ENCODE peak calls at places on chromosomes 12 and 14, in nine cellular contexts. One of them, this sample, is unnamed.

GRCh38 chr12:19759229-19759628 is 319.9 kb downstream of the AEBP2 start:
- DNase-seq in psoas muscle: no peak
- DNase-seq in uterus: no peak
- DNase-seq in transverse colon: no peak
- DNase-seq in brain microvascular endothelial cell: peak; percentile 54
- DNase-seq in adrenal gland: no peak
- DNase-seq in mammary epithelial cell: peak; percentile 52
- DNase-seq in GM06990: no peak
- DNase-seq in stomach: no peak
- DNase-seq in this sample: peak; percentile 71

GRCh38 chr12:89571481-89572190 is 45.8 kb upstream of the POC1B start:
- DNase-seq in psoas muscle: no peak
- DNase-seq in uterus: no peak
- DNase-seq in transverse colon: no peak
- DNase-seq in brain microvascular endothelial cell: no peak
- DNase-seq in adrenal gland: no peak
- DNase-seq in mammary epithelial cell: peak; percentile 43
- DNase-seq in GM06990: no peak
- DNase-seq in stomach: no peak
- DNase-seq in this sample: peak; percentile 23

GRCh38 chr12:108700833-108701450 is 30.4 kb downstream of the CORO1C start:
- DNase-seq in psoas muscle: no peak
- DNase-seq in uterus: no peak
- DNase-seq in transverse colon: no peak
- DNase-seq in brain microvascular endothelial cell: no peak
- DNase-seq in adrenal gland: no peak
- DNase-seq in mammary epithelial cell: peak; percentile 95
- DNase-seq in GM06990: no peak
- DNase-seq in stomach: no peak
- DNase-seq in this sample: peak; percentile 96

GRCh38 chr14:45247427-45247826 is 5.6 kb downstream of the MIS18BP1 start:
- DNase-seq in psoas muscle: no peak
- DNase-seq in uterus: no peak
- DNase-seq in transverse colon: no peak
- DNase-seq in brain microvascular endothelial cell: no peak
- DNase-seq in adrenal gland: peak; percentile 37
- DNase-seq in mammary epithelial cell: no peak
- DNase-seq in GM06990: no peak
- DNase-seq in stomach: no peak
- DNase-seq in this sample: no peak

GRCh38 chr12:121861549-121862254 is 3.0 kb upstream of the HPD start:
- DNase-seq in psoas muscle: no peak
- DNase-seq in uterus: no peak
- DNase-seq in transverse colon: no peak
- DNase-seq in brain microvascular endothelial cell: no peak
- DNase-seq in adrenal gland: no peak
- DNase-seq in mammary epithelial cell: no peak
- DNase-seq in GM06990: no peak
- DNase-seq in stomach: no peak
- DNase-seq in this sample: no peak

GRCh38 chr14:51095854-51096823 is 1.2 kb upstream of the TRIM9 start:
- DNase-seq in psoas muscle: peak; percentile 58
- DNase-seq in uterus: peak; percentile 75
- DNase-seq in transverse colon: peak; percentile 18
- DNase-seq in brain microvascular endothelial cell: peak; percentile 54
- DNase-seq in adrenal gland: peak; percentile 60
- DNase-seq in mammary epithelial cell: peak; percentile 48
- DNase-seq in GM06990: no peak
- DNase-seq in stomach: no peak
- DNase-seq in this sample: peak; percentile 67

GRCh38 chr12:126069549-126070165 is 1004.4 kb downstream of the AACS start:
- DNase-seq in psoas muscle: no peak
- DNase-seq in uterus: no peak
- DNase-seq in transverse colon: peak; percentile 18
- DNase-seq in brain microvascular endothelial cell: peak; percentile 50
- DNase-seq in adrenal gland: peak; percentile 73
- DNase-seq in mammary epithelial cell: peak; percentile 36
- DNase-seq in GM06990: no peak
- DNase-seq in stomach: peak; percentile 49
- DNase-seq in this sample: peak; percentile 47

GRCh38 chr14:33118653-33119052 is 180.0 kb downstream of the NPAS3 start:
- DNase-seq in psoas muscle: no peak
- DNase-seq in uterus: no peak
- DNase-seq in transverse colon: no peak
- DNase-seq in brain microvascular endothelial cell: no peak
- DNase-seq in adrenal gland: no peak
- DNase-seq in mammary epithelial cell: no peak
- DNase-seq in GM06990: no peak
- DNase-seq in stomach: no peak
- DNase-seq in this sample: no peak

GRCh38 chr12:93015970-93016751 is 87.1 kb upstream of the EEA1 start:
- DNase-seq in psoas muscle: no peak
- DNase-seq in uterus: no peak
- DNase-seq in transverse colon: peak; percentile 26
- DNase-seq in brain microvascular endothelial cell: no peak
- DNase-seq in adrenal gland: no peak
- DNase-seq in mammary epithelial cell: peak; percentile 32
- DNase-seq in GM06990: no peak
- DNase-seq in stomach: peak; percentile 40
- DNase-seq in this sample: peak; percentile 82

GRCh38 chr14:104881369-104881979 is 16.4 kb downstream of the CEP170B start:
- DNase-seq in psoas muscle: peak; percentile 75
- DNase-seq in uterus: no peak
- DNase-seq in transverse colon: no peak
- DNase-seq in brain microvascular endothelial cell: no peak
- DNase-seq in adrenal gland: no peak
- DNase-seq in mammary epithelial cell: no peak
- DNase-seq in GM06990: peak; percentile 4
- DNase-seq in stomach: no peak
- DNase-seq in this sample: no peak

GRCh38 chr12:111034911-111035577 is 114.7 kb upstream of the MYL2 start:
- DNase-seq in psoas muscle: no peak
- DNase-seq in uterus: no peak
- DNase-seq in transverse colon: no peak
- DNase-seq in brain microvascular endothelial cell: no peak
- DNase-seq in adrenal gland: no peak
- DNase-seq in mammary epithelial cell: peak; percentile 13
- DNase-seq in GM06990: peak; percentile 25
- DNase-seq in stomach: no peak
- DNase-seq in this sample: no peak
- H3K27me3 ChIP-seq in psoas muscle: peaks cover 25% of the 10 kb centered on the region
- H3K27me3 ChIP-seq in uterus: peaks cover 38% of the 10 kb centered on the region
- H3K27me3 ChIP-seq in transverse colon: peaks cover 93% of the 10 kb centered on the region
- H3K27me3 ChIP-seq in brain microvascular endothelial cell: peaks cover 54% of the 10 kb centered on the region
- H3K27me3 ChIP-seq in adrenal gland: peaks cover 46% of the 10 kb centered on the region
- H3K27me3 ChIP-seq in mammary epithelial cell: peaks cover 42% of the 10 kb centered on the region
- H3K27me3 ChIP-seq in GM06990: no peaks in the 10 kb centered on the region
- H3K27me3 ChIP-seq in stomach: peaks cover 17% of the 10 kb centered on the region
- H3K27me3 ChIP-seq in this sample: no peaks in the 10 kb centered on the region

DNA sequence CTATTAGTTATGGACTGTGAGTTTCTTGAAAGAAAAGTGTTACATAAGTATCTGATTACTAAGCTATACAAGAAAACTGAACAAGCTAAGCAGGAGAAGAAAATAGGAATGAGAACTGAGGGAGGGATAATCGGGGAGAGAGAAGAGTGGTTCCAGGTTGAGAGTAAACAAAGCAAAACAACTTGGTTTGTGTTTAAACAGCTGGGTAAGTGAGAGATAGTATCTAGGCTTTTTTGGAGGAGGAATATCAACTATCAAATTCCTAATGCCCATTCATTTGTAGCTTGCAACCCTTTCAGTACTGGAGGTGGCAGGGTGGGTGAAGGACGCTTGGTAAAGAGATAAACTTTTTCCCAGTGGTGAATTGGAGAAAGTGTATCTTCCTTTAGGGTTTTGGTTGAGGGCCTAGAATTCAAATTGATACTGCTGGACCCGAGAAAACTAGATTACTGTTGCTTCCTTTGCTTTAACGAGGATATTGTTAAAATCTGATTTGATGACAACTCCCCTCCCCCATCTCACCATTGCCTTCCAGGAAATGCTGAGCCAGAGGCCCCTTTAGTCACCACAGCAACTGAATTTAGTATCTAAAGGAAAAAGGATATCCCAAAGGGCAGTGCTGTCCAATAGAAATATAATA is 2.0 kb upstream of the SLC2A3 start:
- DNase-seq in psoas muscle: no peak
- DNase-seq in uterus: no peak
- DNase-seq in transverse colon: no peak
- DNase-seq in brain microvascular endothelial cell: no peak
- DNase-seq in adrenal gland: no peak
- DNase-seq in mammary epithelial cell: no peak
- DNase-seq in GM06990: no peak
- DNase-seq in stomach: no peak
- DNase-seq in this sample: no peak
- TF ChIP-seq CTCF in psoas muscle: peak; percentile 5
- TF ChIP-seq CTCF in uterus: peak; percentile 10
- TF ChIP-seq CTCF in transverse colon: peak; percentile 26
- TF ChIP-seq CTCF in brain microvascular endothelial cell: peak; percentile 57
- TF ChIP-seq CTCF in adrenal gland: no peak
- TF ChIP-seq CTCF in mammary epithelial cell: no peak
- TF ChIP-seq CTCF in GM06990: peak; percentile 26
- TF ChIP-seq CTCF in stomach: no peak
- TF ChIP-seq CTCF in this sample: no peak

GRCh38 chr14:103531421-103532215 is 2.6 kb downstream of the TRMT61A start:
- DNase-seq in psoas muscle: no peak
- DNase-seq in uterus: no peak
- DNase-seq in transverse colon: no peak
- DNase-seq in brain microvascular endothelial cell: no peak
- DNase-seq in adrenal gland: no peak
- DNase-seq in mammary epithelial cell: no peak
- DNase-seq in GM06990: no peak
- DNase-seq in stomach: no peak
- DNase-seq in this sample: no peak

GRCh38 chr14:103530831-103531230 is 1.8 kb downstream of the TRMT61A start:
- DNase-seq in psoas muscle: no peak
- DNase-seq in uterus: no peak
- DNase-seq in transverse colon: no peak
- DNase-seq in brain microvascular endothelial cell: no peak
- DNase-seq in adrenal gland: no peak
- DNase-seq in mammary epithelial cell: no peak
- DNase-seq in GM06990: no peak
- DNase-seq in stomach: no peak
- DNase-seq in this sample: no peak

GRCh38 chr14:103533999-103534575 is 5.1 kb downstream of the TRMT61A start:
- DNase-seq in psoas muscle: no peak
- DNase-seq in uterus: no peak
- DNase-seq in transverse colon: no peak
- DNase-seq in brain microvascular endothelial cell: no peak
- DNase-seq in adrenal gland: no peak
- DNase-seq in mammary epithelial cell: no peak
- DNase-seq in GM06990: no peak
- DNase-seq in stomach: no peak
- DNase-seq in this sample: no peak

GRCh38 chr14:103533137-103533998 is 4.4 kb downstream of the TRMT61A start:
- DNase-seq in psoas muscle: no peak
- DNase-seq in uterus: peak; percentile 81
- DNase-seq in transverse colon: no peak
- DNase-seq in brain microvascular endothelial cell: no peak
- DNase-seq in adrenal gland: no peak
- DNase-seq in mammary epithelial cell: no peak
- DNase-seq in GM06990: no peak
- DNase-seq in stomach: no peak
- DNase-seq in this sample: no peak

GRCh38 chr14:103532216-103533136 is 3.5 kb downstream of the TRMT61A start:
- DNase-seq in psoas muscle: peak; percentile 9
- DNase-seq in uterus: no peak
- DNase-seq in transverse colon: no peak
- DNase-seq in brain microvascular endothelial cell: no peak
- DNase-seq in adrenal gland: no peak
- DNase-seq in mammary epithelial cell: no peak
- DNase-seq in GM06990: no peak
- DNase-seq in stomach: no peak
- DNase-seq in this sample: no peak
- H3K27me3 ChIP-seq in psoas muscle: no peaks in the 10 kb centered on the region
- H3K27me3 ChIP-seq in uterus: no peaks in the 10 kb centered on the region
- H3K27me3 ChIP-seq in transverse colon: no peaks in the 10 kb centered on the region
- H3K27me3 ChIP-seq in brain microvascular endothelial cell: no peaks in the 10 kb centered on the region
- H3K27me3 ChIP-seq in adrenal gland: no peaks in the 10 kb centered on the region
- H3K27me3 ChIP-seq in mammary epithelial cell: no peaks in the 10 kb centered on the region
- H3K27me3 ChIP-seq in GM06990: no peaks in the 10 kb centered on the region
- H3K27me3 ChIP-seq in stomach: no peaks in the 10 kb centered on the region
- H3K27me3 ChIP-seq in this sample: no peaks in the 10 kb centered on the region

GRCh38 chr12:48104531-48104930 is 1.3 kb downstream of the SENP1 start:
- DNase-seq in psoas muscle: no peak
- DNase-seq in uterus: no peak
- DNase-seq in transverse colon: no peak
- DNase-seq in brain microvascular endothelial cell: no peak
- DNase-seq in adrenal gland: no peak
- DNase-seq in mammary epithelial cell: peak; percentile 61
- DNase-seq in GM06990: no peak
- DNase-seq in stomach: no peak
- DNase-seq in this sample: peak; percentile 47

GRCh38 chr12:48107252-48107613 is 1.4 kb upstream of the SENP1 start:
- DNase-seq in psoas muscle: no peak
- DNase-seq in uterus: no peak
- DNase-seq in transverse colon: no peak
- DNase-seq in brain microvascular endothelial cell: no peak
- DNase-seq in adrenal gland: no peak
- DNase-seq in mammary epithelial cell: no peak
- DNase-seq in GM06990: no peak
- DNase-seq in stomach: no peak
- DNase-seq in this sample: no peak

GRCh38 chr12:48105321-48105866 is 485 bp downstream of the SENP1 start:
- DNase-seq in psoas muscle: no peak
- DNase-seq in uterus: no peak
- DNase-seq in transverse colon: no peak
- DNase-seq in brain microvascular endothelial cell: peak; percentile 7
- DNase-seq in adrenal gland: no peak
- DNase-seq in mammary epithelial cell: peak; percentile 53
- DNase-seq in GM06990: no peak
- DNase-seq in stomach: no peak
- DNase-seq in this sample: peak; percentile 25

GRCh38 chr12:48106574-48107251 is 834 bp upstream of the SENP1 start:
- DNase-seq in psoas muscle: no peak
- DNase-seq in uterus: no peak
- DNase-seq in transverse colon: no peak
- DNase-seq in brain microvascular endothelial cell: no peak
- DNase-seq in adrenal gland: no peak
- DNase-seq in mammary epithelial cell: no peak
- DNase-seq in GM06990: no peak
- DNase-seq in stomach: no peak
- DNase-seq in this sample: no peak

DNA sequence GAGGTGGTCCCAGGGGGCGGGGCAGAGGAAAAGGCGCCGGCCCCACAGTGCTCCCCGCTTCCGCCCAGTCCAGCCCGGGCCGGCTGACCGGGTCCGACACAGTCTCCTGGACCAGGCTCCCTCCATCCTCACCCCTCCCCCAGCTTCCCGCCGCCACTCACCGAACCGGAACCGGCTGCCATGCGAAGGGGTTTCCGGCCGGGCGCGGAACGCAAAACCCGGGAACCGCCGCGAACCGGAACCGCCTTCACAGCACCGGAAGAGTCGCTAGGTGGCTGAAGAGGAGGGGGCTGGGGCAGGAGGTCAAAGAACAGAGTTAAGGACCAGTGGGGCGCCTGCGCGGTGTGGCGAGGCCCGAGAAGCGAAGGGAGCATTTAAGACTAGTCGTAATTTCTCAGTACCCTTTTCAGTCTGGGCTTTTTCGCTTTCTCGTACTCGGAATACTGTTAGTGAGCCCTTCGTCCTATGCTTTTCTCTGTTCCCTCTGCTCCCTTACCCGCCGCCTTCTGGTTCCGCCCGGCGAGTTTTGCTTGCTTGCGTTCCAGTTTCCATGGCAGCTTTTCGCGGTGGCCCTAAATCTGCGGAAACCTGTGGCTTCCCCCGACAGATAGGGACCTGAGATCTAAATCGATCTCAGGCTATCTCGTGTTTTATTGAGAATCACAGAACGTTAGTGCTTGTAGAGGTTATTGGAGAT is at the start of gene SENP1:
- DNase-seq in psoas muscle: peak; percentile 92
- DNase-seq in uterus: peak; percentile 85
- DNase-seq in transverse colon: peak; percentile 90
- DNase-seq in brain microvascular endothelial cell: peak; percentile 78
- DNase-seq in adrenal gland: peak; percentile 91
- DNase-seq in mammary epithelial cell: peak; percentile 85
- DNase-seq in GM06990: peak; percentile 96
- DNase-seq in stomach: peak; percentile 88
- DNase-seq in this sample: peak; percentile 47
- TF ChIP-seq CTCF in psoas muscle: no peak
- TF ChIP-seq CTCF in uterus: peak; percentile 29
- TF ChIP-seq CTCF in transverse colon: peak; percentile 34
- TF ChIP-seq CTCF in brain microvascular endothelial cell: peak; percentile 26
- TF ChIP-seq CTCF in adrenal gland: no peak
- TF ChIP-seq CTCF in mammary epithelial cell: peak; percentile 28
- TF ChIP-seq CTCF in GM06990: no peak
- TF ChIP-seq CTCF in stomach: peak; percentile 63
- TF ChIP-seq CTCF in this sample: peak; percentile 17